ENCODE peak calls at places on chromosomes 1 and 21, in seven cellular contexts. Q is GM06990, X is astrocyte of the cerebellum, R is RWPE1, W is MCF 10A, E is left lung, T is lung. U is an unnamed sample.

GRCh38 chr1:211258756-211259595 is at the start of gene RCOR3:
- DNase-seq in Q (peak), X (peak), R (peak), W (peak), E (peak), T (peak), U (peak)

GRCh38 chr1:100532645-100533044 is 5.3 kb upstream of the GPR88 start:
- DNase-seq in Q (no peak), X (no peak), R (no peak), W (no peak), E (no peak), T (no peak), U (no peak)

GRCh38 chr1:24754229-24754628 is 9.0 kb downstream of the CLIC4 start:
- DNase-seq in Q (no peak), X (no peak), R (no peak), W (no peak), E (no peak), T (no peak), U (no peak)

GRCh38 chr1:246219508-246220030 is 287.5 kb downstream of the SMYD3 start:
- DNase-seq in Q (peak), X (no peak), R (no peak), W (no peak), E (no peak), T (no peak), U (peak)

GRCh38 chr1:64956733-64957441 is 9.5 kb downstream of the JAK1 start:
- DNase-seq in Q (peak), X (no peak), R (no peak), W (no peak), E (no peak), T (no peak), U (peak)

GRCh38 chr21:41418956-41419680 is 6.9 kb upstream of the MX1 start:
- DNase-seq in Q (no peak), X (no peak), R (no peak), W (no peak), E (no peak), T (no peak), U (no peak)

GRCh38 chr1:48262001-48262400 is 39.5 kb downstream of the SLC5A9 start:
- DNase-seq in Q (no peak), X (no peak), R (no peak), W (no peak), E (no peak), T (no peak), U (no peak)

GRCh38 chr1:99385852-99386251 is 121.6 kb downstream of the PLPPR4 start:
- DNase-seq in Q (no peak), X (no peak), R (no peak), W (no peak), E (no peak), T (no peak), U (no peak)

GRCh38 chr1:196399713-196400112 is 208.5 kb downstream of the KCNT2 start:
- DNase-seq in Q (no peak), X (no peak), R (no peak), W (no peak), E (no peak), T (no peak), U (no peak)

GRCh38 chr1:167440776-167441175 is 77.6 kb downstream of the CD247 start:
- DNase-seq in Q (no peak), X (no peak), R (no peak), W (no peak), E (no peak), T (no peak), U (no peak)

GRCh38 chr1:12597792-12598191 is 20.2 kb downstream of the DHRS3 start:
- DNase-seq in Q (no peak), X (no peak), R (no peak), W (no peak), E (no peak), T (peak), U (no peak)

GRCh38 chr1:85612704-85613361 is 32.3 kb downstream of the CCN1 start:
- DNase-seq in Q (no peak), X (peak), R (peak), W (peak), E (no peak), T (peak), U (no peak)

GRCh38 chr1:76901158-76901767 is 34.0 kb downstream of the ST6GALNAC5 start:
- DNase-seq in Q (peak), X (peak), R (peak), W (peak), E (no peak), T (no peak), U (peak)

GRCh38 chr21:32544697-32545096 is 40.6 kb downstream of the TCP10L start:
- DNase-seq in Q (no peak), X (no peak), R (no peak), W (no peak), E (no peak), T (no peak), U (no peak)

GRCh38 chr1:109338091-109338490 is 31.3 kb upstream of the MYBPHL start:
- DNase-seq in Q (no peak), X (no peak), R (no peak), W (no peak), E (no peak), T (no peak), U (no peak)

GRCh38 chr1:1437904-1438376 is 2.5 kb downstream of the VWA1 start:
- DNase-seq in Q (no peak), X (no peak), R (no peak), W (no peak), E (peak), T (peak), U (peak)

GRCh38 chr1:150994248-150994647 is 12.2 kb downstream of the ANXA9 start:
- DNase-seq in Q (no peak), X (no peak), R (no peak), W (no peak), E (no peak), T (no peak), U (no peak)

GRCh38 chr21:45517249-45518065 is 24.8 kb downstream of the SLC19A1 start:
- DNase-seq in Q (peak), X (no peak), R (no peak), W (peak), E (peak), T (no peak), U (peak)

GRCh38 chr1:226063362-226064167 is 1.0 kb downstream of the H3-3A start:
- DNase-seq in Q (peak), X (no peak), R (peak), W (peak), E (peak), T (peak), U (no peak)

GRCh38 chr1:232722626-232723025 is 82.6 kb upstream of the MAP10 start:
- DNase-seq in Q (no peak), X (no peak), R (no peak), W (peak), E (no peak), T (no peak), U (no peak)

GRCh38 chr21:29264721-29265120 is 34.0 kb upstream of the BACH1 start:
- DNase-seq in Q (no peak), X (no peak), R (no peak), W (no peak), E (no peak), T (no peak), U (no peak)

GRCh38 chr1:115330480-115331013 is 7.5 kb downstream of the NGF start:
- DNase-seq in Q (no peak), X (peak), R (no peak), W (peak), E (no peak), T (no peak), U (no peak)

GRCh38 chr1:6822530-6823359 is 37.5 kb downstream of the CAMTA1 start:
- DNase-seq in Q (no peak), X (no peak), R (no peak), W (no peak), E (no peak), T (no peak), U (peak)

GRCh38 chr1:106937104-106937503 is 119.4 kb upstream of the PRMT6 start:
- DNase-seq in Q (no peak), X (peak), R (peak), W (peak), E (no peak), T (no peak), U (no peak)

GRCh38 chr1:167775178-167775577 is 53.4 kb downstream of the MPZL1 start:
- DNase-seq in Q (no peak), X (no peak), R (no peak), W (no peak), E (no peak), T (no peak), U (no peak)

GRCh38 chr21:44647222-44647552 is 973 bp downstream of the KRTAP10-11 start:
- DNase-seq in Q (no peak), X (no peak), R (no peak), W (no peak), E (no peak), T (peak), U (no peak)

GRCh38 chr1:113515498-113515897 is 125.2 kb downstream of the MAGI3 start:
- DNase-seq in Q (no peak), X (no peak), R (no peak), W (no peak), E (no peak), T (no peak), U (no peak)

GRCh38 chr1:15830284-15830657 is 17.2 kb upstream of the SPEN start:
- DNase-seq in Q (no peak), X (no peak), R (no peak), W (peak), E (no peak), T (no peak), U (no peak)

GRCh38 chr1:159207774-159208459 is 3.2 kb downstream of the ACKR1 start:
- DNase-seq in Q (no peak), X (no peak), R (no peak), W (no peak), E (no peak), T (no peak), U (no peak)

GRCh38 chr1:161791889-161792655 is 26.0 kb downstream of the ATF6 start:
- DNase-seq in Q (no peak), X (no peak), R (no peak), W (peak), E (no peak), T (no peak), U (no peak)

GRCh38 chr1:161787355-161787754 is 21.2 kb downstream of the ATF6 start:
- DNase-seq in Q (no peak), X (no peak), R (no peak), W (no peak), E (no peak), T (no peak), U (no peak)

GRCh38 chr1:161784963-161785362 is 18.8 kb downstream of the ATF6 start:
- DNase-seq in Q (no peak), X (no peak), R (no peak), W (no peak), E (no peak), T (no peak), U (no peak)

GRCh38 chr1:161792740-161793139 is 26.6 kb downstream of the ATF6 start:
- DNase-seq in Q (peak), X (peak), R (peak), W (peak), E (no peak), T (no peak), U (peak)

GRCh38 chr1:161790587-161791317 is 24.6 kb downstream of the ATF6 start:
- DNase-seq in Q (no peak), X (no peak), R (no peak), W (no peak), E (peak), T (no peak), U (no peak)
- TF ChIP-seq CTCF in Q (no peak), X (no peak), R (no peak), W (no peak), E (no peak), T (no peak), U (no peak)

DNA sequence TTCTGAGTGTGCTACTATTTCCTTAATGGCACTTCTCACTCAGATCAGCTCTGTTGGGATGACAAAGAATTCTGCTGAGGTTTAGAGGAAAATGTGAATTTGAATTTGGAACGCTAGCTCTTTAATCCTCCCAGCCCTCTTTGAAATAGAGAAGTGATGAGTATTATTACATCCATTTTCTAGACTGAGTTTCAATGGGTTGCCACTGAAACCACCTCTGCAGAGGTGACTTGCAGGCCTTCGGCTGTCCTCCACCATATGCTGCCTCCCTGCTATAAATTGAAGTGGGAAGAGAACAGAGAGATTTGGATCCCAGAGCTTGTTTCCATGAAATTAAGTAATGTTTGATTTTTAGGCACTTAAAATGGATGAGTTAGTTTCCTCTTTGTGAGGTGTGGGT is 363.2 kb upstream of the SNX7 start:
- DNase-seq in Q (no peak), X (no peak), R (no peak), W (no peak), E (no peak), T (no peak), U (no peak)
- TF ChIP-seq CTCF in Q (no peak), X (no peak), R (no peak), W (no peak), E (no peak), T (no peak), U (no peak)

DNA sequence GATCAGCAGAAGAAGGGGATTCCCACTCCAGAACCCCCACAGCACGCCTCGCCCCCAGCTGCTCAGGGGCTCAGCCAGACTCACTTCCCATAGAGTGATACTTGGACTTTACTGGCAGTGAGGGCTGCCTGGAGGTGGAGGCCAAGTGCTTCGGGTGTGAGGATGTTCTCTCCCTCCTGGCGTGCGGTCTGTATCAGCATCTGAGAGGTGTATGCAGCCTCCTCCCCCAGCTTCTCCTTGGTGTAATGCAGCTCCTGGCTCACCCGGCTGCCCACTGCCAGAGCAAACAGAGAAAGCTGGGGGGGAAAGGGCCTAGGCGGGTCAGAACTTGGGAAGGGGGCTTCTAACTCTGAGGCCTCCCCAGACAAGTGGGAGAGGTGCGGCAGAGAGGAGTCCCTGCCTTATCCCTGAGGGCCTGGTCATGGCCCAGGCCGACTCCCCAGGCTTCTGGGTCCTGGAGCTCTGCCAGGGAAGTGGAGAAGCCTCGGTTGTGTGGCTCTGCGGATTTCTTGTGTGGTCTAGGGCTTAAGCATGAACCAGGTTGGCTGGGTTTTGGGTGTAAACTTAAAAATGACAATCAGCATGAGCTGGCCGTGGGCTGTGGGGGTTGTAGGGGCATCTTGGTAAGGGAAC is 10.9 kb downstream of the PTCH2 start:
- DNase-seq in Q (no peak), X (no peak), R (no peak), W (no peak), E (no peak), T (no peak), U (no peak)
- TF ChIP-seq CTCF in Q (no peak), X (no peak), R (no peak), W (no peak), E (no peak), T (no peak), U (no peak)

GRCh38 chr1:19101244-19101643 is 108.8 kb downstream of the UBR4 start:
- DNase-seq in Q (no peak), X (no peak), R (no peak), W (no peak), E (no peak), T (no peak), U (no peak)

GRCh38 chr1:19096990-19097389 is 113.1 kb downstream of the UBR4 start:
- DNase-seq in Q (no peak), X (no peak), R (no peak), W (no peak), E (no peak), T (no peak), U (no peak)

GRCh38 chr1:19100008-19100407 is 110.1 kb downstream of the UBR4 start:
- DNase-seq in Q (no peak), X (no peak), R (no peak), W (no peak), E (no peak), T (no peak), U (no peak)

GRCh38 chr1:19091539-19091938 is 118.5 kb downstream of the UBR4 start:
- DNase-seq in Q (no peak), X (no peak), R (no peak), W (no peak), E (no peak), T (no peak), U (no peak)

GRCh38 chr1:19096036-19096833 is 113.8 kb downstream of the UBR4 start:
- DNase-seq in Q (no peak), X (no peak), R (peak), W (peak), E (no peak), T (peak), U (no peak)
- TF ChIP-seq CTCF in Q (peak), X (peak), R (peak), W (peak), E (peak), T (peak), U (no peak)

DNA sequence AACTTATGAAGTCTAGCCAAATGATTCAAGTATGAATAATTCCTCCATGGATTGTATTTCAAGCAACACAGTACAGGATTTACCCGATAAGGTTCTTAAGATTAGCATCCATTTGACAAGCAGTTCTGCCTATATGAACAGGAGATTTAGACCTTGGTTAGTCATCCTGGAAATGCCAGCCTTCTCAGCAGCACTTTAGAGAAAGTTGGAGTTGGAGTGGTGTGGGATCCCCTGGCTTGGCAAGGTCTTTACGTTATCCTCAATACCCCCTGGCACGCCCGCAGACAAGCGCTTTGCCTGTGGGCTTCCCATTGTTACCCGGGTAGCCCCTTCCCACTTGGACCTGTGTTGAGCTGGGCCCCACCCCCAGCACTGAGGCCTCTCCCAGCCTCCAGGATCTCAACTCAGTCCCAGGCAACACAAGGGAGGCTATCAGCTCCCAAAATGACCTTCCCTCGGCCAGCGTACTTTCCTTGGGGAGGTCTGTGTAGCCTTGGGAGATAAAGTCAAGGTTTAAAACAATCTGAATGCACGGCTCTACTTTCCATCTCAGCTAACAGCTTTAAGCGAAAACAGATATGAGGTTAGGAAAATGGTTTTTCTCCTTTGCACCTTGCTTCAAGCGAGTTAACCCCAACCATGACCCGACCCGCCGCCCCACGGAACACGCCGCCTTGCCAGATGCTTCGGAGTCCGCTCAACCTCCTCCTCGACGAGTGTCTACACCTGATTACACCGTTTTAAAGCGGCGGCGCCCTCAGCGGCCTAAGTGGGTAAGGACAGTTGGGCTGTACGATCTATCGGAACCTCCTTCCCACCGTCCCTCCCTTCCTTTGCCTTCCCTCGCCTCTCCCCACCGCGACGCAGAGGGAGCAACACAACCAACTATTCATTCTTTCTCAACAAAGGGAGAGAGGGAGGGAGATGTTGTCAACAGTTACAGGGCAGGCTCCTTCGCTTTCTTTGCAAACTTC is 1.2 kb downstream of the BCAR3 start:
- DNase-seq in Q (peak), X (no peak), R (peak), W (peak), E (peak), T (peak), U (peak)
- TF ChIP-seq CTCF in Q (peak), X (peak), R (peak), W (peak), E (peak), T (peak), U (peak)

DNA sequence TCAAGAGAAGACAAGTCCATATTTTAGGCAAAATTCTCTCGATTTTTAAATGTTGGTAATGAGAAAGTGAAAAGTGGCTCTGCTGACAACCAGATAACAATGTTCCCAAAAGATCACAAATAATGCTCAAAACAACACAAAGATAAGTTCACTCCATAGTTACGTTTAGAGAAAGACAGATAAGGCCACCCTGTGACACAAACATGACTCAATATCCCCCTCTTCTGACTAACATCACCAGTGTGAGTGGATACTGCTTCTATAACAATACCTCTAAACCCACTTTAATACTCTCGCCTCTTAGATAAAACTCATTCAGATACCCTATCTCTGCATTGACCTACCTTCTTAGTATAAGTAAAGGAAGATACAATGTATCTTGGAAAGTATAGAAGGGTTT is 51.2 kb upstream of the RGS7 start:
- DNase-seq in Q (no peak), X (no peak), R (peak), W (peak), E (no peak), T (no peak), U (no peak)
- TF ChIP-seq CTCF in Q (no peak), X (no peak), R (no peak), W (peak), E (no peak), T (no peak), U (no peak)

DNA sequence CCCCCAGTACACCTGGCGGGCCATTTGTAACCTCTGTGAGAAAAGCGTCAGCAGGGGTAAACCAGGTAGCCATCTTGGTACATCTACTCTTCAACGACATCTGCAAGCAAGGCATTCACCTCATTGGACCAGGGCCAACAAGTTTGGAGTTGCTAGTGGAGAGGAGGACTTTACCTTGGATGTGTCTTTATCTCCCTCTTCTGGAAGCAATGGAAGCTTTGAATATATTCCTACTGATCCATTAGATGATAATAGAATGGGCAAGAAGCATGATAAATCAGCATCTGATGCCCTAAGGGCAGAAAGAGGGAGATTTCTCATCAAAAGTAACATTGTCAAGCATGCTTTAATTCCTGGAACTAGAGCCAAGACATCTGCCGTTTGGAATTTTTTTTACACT is 2.5 kb downstream of the ZBED6 start:
- DNase-seq in Q (no peak), X (no peak), R (peak), W (peak), E (no peak), T (no peak), U (no peak)
- TF ChIP-seq CTCF in Q (no peak), X (no peak), R (no peak), W (peak), E (no peak), T (no peak), U (no peak)

U was measured in GM20000.